ENCODE peak calls at places on chromosomes 1 and 21, in nine cellular contexts. U is HCT116, F is endothelial cell of umbilical vein, O is WTC11, H is SK-N-SH, X is NB4, Z is A549, E is K562, C is HepG2. A is an unnamed sample.

GRCh38 chr1:157181258-157181657 is 43.1 kb upstream of the ETV3 start:
- DNase-seq in Z (no peak), F (no peak), C (no peak), X (peak), O (no peak), U (no peak), E (no peak), H (no peak), A (no peak)

GRCh38 chr1:25037174-25038074 is 107.3 kb upstream of the RUNX3 start:
- DNase-seq in E (peak), X (peak), C (peak), F (peak), H (peak), U (peak), O (peak), Z (peak), A (no peak)

GRCh38 chr1:179029293-179029692 is 3.6 kb downstream of the FAM20B start:
- DNase-seq in C (peak), H (no peak), E (peak), X (no peak), Z (no peak), U (no peak), O (no peak), F (no peak), A (no peak)

GRCh38 chr1:180353930-180354329 is 123.9 kb downstream of the LHX4 start:
- DNase-seq in H (peak), F (no peak), O (no peak), C (no peak), U (no peak), Z (no peak), E (no peak), X (no peak), A (peak)

GRCh38 chr1:23168079-23168461 is 586 bp downstream of the LUZP1 start:
- DNase-seq in X (peak), C (no peak), U (no peak), H (peak), E (peak), Z (no peak), F (no peak), O (no peak), A (no peak)

GRCh38 chr1:19655718-19656080 is 9.0 kb upstream of the HTR6 start:
- DNase-seq in E (no peak), H (no peak), X (no peak), Z (no peak), O (no peak), U (no peak), C (no peak), F (no peak), A (no peak)

GRCh38 chr21:42174173-42174572 is 44.8 kb upstream of the ABCG1 start:
- DNase-seq in Z (peak), F (no peak), X (no peak), O (no peak), E (peak), C (no peak), U (no peak), H (no peak), A (no peak)

GRCh38 chr1:238469146-238469601 is 578.5 kb upstream of the ZP4 start:
- DNase-seq in C (no peak), X (no peak), F (no peak), E (no peak), U (no peak), Z (no peak), O (no peak), H (no peak), A (no peak)

GRCh38 chr1:241871031-241871430 is 23.0 kb downstream of the EXO1 start:
- DNase-seq in O (no peak), U (no peak), C (no peak), E (no peak), Z (no peak), F (no peak), H (no peak), X (no peak), A (no peak)

GRCh38 chr1:65471901-65472332 is 51.4 kb downstream of the LEPR start:
- DNase-seq in H (no peak), X (no peak), Z (no peak), O (no peak), E (no peak), C (no peak), U (no peak), F (no peak), A (no peak)

GRCh38 chr1:217133958-217134856 is 411.0 kb upstream of the ESRRG start:
- DNase-seq in E (no peak), O (peak), F (no peak), C (no peak), U (no peak), H (peak), X (no peak), Z (peak), A (no peak)

GRCh38 chr1:48671578-48671977 is 105.1 kb downstream of the BEND5 start:
- DNase-seq in O (no peak), Z (no peak), F (no peak), U (no peak), X (peak), E (no peak), C (no peak), H (no peak), A (no peak)

GRCh38 chr1:48673725-48674124 is 103.0 kb downstream of the BEND5 start:
- DNase-seq in Z (peak), O (peak), C (peak), X (peak), H (no peak), E (peak), F (no peak), U (peak), A (no peak)

GRCh38 chr1:48668339-48668738 is 108.4 kb downstream of the BEND5 start:
- DNase-seq in Z (no peak), O (no peak), F (no peak), H (no peak), X (no peak), C (no peak), U (no peak), E (no peak), A (no peak)

GRCh38 chr1:48667782-48668181 is 108.9 kb downstream of the BEND5 start:
- DNase-seq in Z (no peak), X (no peak), O (no peak), E (no peak), U (no peak), F (no peak), C (no peak), H (no peak), A (no peak)

DNA sequence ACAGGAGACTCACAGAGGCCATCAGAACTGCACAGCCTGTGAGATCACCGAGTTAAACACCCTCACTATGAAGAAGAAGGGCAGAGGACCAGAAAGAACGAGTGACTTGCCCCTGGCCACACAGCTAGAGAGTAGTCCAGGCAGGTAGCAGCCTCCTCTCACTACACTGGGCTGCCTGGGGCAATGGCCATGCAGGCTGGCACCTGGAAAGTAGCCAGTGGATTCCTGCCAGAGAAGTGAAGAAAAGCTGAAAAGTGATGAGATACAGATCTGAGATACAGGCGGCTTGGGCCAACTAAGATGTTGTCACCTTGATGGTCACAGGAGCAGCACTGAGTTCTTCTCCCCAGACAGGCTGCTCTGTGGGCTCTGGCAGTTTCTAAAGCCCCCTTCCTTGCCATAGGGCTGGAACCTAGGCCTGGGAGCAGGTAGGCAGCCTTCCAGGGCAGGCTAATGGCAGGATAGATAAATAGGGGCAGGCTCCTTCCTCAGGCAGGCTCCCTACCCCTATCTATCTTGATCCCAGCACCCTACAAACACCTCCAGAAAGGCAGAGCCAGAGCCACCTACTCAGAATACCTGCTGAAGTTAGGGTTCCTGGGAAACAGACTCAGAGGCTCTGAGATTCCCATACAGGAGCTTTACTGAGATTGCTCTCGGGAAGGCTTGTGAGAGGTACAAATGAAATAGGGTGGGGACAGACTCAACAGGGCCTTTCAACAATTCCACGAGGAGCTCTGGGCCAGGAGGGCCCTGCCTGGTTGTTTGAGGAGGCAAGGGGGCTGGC is 106.3 kb downstream of the BEND5 start:
- DNase-seq in U (no peak), C (no peak), E (no peak), O (no peak), F (no peak), H (no peak), X (no peak), Z (no peak), A (no peak)
- TF ChIP-seq MAX in U (no peak), C (no peak), E (no peak), O (no peak), F (no peak), H (no peak), X (no peak), Z (no peak), A (no peak)

GRCh38 chr1:160168609-160169369 is 17.4 kb downstream of the ATP1A4 start:
- DNase-seq in E (peak), Z (no peak), C (no peak), O (peak), F (no peak), H (no peak), X (peak), U (no peak), A (no peak)

GRCh38 chr1:160167580-160167979 is 16.2 kb downstream of the ATP1A4 start:
- DNase-seq in C (no peak), E (no peak), F (no peak), O (no peak), U (no peak), H (no peak), Z (no peak), X (peak), A (no peak)

GRCh38 chr1:160171352-160171751 is 19.0 kb upstream of the CASQ1 start:
- DNase-seq in O (no peak), E (no peak), F (no peak), U (no peak), X (no peak), H (no peak), Z (no peak), C (no peak), A (no peak)

GRCh38 chr1:160168016-160168415 is 16.6 kb downstream of the ATP1A4 start:
- DNase-seq in H (no peak), O (no peak), U (no peak), X (peak), E (no peak), C (no peak), F (no peak), Z (no peak), A (no peak)

DNA sequence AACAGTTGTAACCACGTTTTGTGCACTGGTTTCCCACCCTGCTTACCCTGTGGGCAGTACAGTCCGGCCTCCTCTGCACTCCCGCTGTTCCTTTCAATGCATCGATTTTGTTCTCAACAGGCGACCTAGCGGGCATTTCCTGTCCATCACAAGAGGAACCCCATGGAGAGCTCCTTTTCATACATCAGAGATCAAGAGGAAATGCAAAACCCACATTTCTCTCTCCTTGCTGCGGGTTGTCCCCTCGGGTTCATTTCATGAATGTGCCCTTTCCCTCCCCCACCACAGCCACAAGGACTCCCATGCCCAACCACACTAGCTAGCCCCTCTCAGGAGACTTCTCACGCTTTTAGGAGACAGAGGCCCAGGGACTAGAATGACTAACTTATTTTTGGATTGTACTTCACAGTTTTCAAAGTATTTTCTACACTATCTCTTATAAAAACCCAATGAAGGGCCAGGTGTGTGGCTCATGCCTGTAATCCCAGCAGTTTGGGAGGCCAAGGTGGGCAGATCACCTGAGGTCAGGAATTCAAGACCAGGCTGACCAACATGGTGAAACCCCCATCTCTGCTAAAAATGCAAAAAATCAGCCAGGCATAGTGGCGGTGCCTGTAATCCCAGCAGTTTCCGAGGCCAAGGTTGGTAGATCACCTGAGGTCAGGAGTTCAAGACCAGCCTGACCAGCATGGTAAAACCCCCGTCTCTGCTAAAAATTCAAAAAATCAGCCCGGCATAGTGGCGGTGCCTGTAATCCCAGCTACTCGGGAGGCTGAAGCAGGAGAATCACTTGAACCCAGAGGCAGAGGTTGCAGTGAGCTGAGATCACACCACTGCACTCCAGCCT is 18.4 kb downstream of the ATP1A4 start:
- DNase-seq in H (no peak), X (peak), F (no peak), E (no peak), Z (no peak), U (no peak), O (peak), C (no peak), A (peak)
- TF ChIP-seq MAX in H (no peak), X (peak), F (no peak), E (no peak), Z (no peak), U (no peak), O (no peak), C (no peak), A (peak)

GRCh38 chr1:8419172-8419571 is 101.3 kb downstream of the SLC45A1 start:
- DNase-seq in Z (no peak), O (no peak), C (no peak), U (no peak), H (no peak), F (no peak), X (no peak), E (no peak), A (no peak)
- TF ChIP-seq MAX in Z (no peak), O (no peak), C (no peak), U (no peak), H (no peak), F (no peak), X (no peak), E (no peak), A (no peak)

DNA sequence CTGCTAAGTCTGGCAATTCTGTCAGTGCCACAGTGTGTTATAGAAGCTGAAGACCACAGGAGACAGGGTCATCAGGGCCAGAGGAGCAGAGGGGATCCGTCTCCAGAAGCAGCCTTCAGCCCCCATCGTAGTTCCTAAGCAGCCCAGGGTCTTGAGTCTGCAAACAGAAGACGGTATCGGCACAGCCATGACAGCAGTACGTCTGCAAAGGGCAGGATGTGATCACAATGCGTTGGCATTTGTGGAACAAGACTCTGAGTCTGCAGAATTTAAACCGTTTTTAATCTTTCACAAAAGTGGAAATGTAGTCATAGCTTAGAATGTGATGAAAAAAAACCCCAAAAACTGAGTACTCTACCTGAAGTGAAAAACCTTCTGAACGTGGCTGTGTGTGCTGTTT is 44.0 kb upstream of the SCCPDH start:
- DNase-seq in H (no peak), F (peak), O (no peak), E (no peak), C (no peak), U (no peak), X (no peak), Z (no peak), A (no peak)
- TF ChIP-seq MAX in H (no peak), F (no peak), O (no peak), E (no peak), C (no peak), U (no peak), X (no peak), Z (no peak), A (no peak)

GRCh38 chr1:94801919-94802546 is 18.1 kb upstream of the SLC44A3 start:
- DNase-seq in O (peak), C (peak), F (peak), E (peak), X (peak), U (peak), Z (peak), H (peak), A (no peak)
- TF ChIP-seq MAX in O (no peak), C (no peak), F (no peak), E (no peak), X (no peak), U (no peak), Z (no peak), H (no peak), A (no peak)

GRCh38 chr1:228744356-228744755 is 9.1 kb downstream of the RHOU start:
- DNase-seq in X (no peak), C (no peak), U (no peak), F (no peak), E (no peak), O (no peak), Z (no peak), H (no peak), A (no peak)

GRCh38 chr1:228744918-228745317 is 9.6 kb downstream of the RHOU start:
- DNase-seq in X (no peak), O (no peak), F (no peak), E (no peak), Z (no peak), C (no peak), U (no peak), H (no peak), A (no peak)

GRCh38 chr1:228743405-228743804 is 8.1 kb downstream of the RHOU start:
- DNase-seq in O (no peak), X (no peak), C (no peak), U (no peak), Z (no peak), E (no peak), H (no peak), F (no peak), A (no peak)

GRCh38 chr1:228747536-228747935 is 12.3 kb downstream of the RHOU start:
- DNase-seq in X (no peak), H (no peak), C (no peak), U (no peak), O (no peak), E (no peak), Z (no peak), F (no peak), A (no peak)

GRCh38 chr1:228745497-228745896 is 10.2 kb downstream of the RHOU start:
- DNase-seq in E (no peak), H (no peak), U (no peak), C (no peak), Z (no peak), O (no peak), F (no peak), X (no peak), A (no peak)
- TF ChIP-seq MAX in E (no peak), H (no peak), U (no peak), C (no peak), Z (no peak), O (no peak), F (no peak), X (no peak), A (no peak)

DNA sequence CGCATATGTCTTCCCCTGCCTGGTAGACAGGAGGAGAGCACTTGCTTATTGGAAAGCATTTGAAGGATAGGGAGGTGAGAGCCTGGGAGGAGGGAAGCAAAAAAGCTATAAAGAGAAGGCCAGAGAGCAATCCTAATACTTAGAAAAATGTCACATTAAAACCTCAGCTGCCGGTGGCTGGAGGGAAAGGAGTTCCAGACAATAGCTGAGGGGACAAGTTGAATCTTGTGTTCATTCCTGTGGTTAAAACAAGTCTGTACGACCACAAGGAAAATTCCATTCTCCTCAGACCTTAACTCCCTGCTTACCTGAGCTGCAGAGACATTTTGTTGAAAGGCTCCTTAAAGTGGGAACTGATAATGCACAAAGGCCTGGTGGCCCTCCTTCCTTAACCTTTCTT is 218.8 kb upstream of the CAMK1G start:
- DNase-seq in H (no peak), O (no peak), E (no peak), C (no peak), Z (no peak), X (no peak), F (no peak), U (no peak), A (no peak)
- TF ChIP-seq MAX in H (no peak), O (no peak), E (no peak), C (no peak), Z (no peak), X (no peak), F (no peak), U (no peak), A (no peak)

DNA sequence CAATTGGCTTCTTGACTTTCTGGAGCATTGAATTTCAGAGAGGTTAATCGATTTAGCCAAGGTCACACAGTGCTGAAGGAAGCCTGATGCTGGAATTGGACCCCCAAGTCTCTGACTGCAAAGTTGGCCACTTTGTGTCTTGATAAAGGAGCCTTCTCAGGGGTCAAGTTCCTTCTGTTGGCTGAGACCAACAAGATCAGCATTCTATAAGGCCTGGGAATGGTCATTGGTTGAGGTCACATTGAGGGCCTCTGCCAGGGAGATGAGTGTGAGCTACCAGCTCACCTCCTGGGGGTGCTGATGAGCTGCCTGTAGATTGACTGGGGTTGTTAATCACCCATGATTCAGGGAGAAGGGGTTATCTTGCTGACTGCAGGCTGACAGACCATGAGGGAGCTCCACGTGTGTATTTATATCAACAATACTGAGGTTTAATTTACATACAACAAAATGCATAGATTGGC is 54.5 kb downstream of the RPS6KA1 start:
- DNase-seq in C (no peak), F (no peak), X (peak), Z (peak), U (peak), E (peak), O (peak), H (peak), A (peak)
- TF ChIP-seq MAX in C (no peak), F (no peak), X (no peak), Z (no peak), U (no peak), E (peak), O (no peak), H (no peak), A (no peak)

GRCh38 chr21:16840549-16840948 is 672.3 kb upstream of the CXADR start:
- DNase-seq in C (no peak), U (no peak), H (no peak), F (no peak), X (no peak), O (no peak), E (no peak), Z (no peak), A (no peak)
- TF ChIP-seq MAX in C (no peak), U (no peak), H (no peak), F (no peak), X (no peak), O (no peak), E (no peak), Z (no peak), A (no peak)

GRCh38 chr1:190001187-190001586 is 476.5 kb downstream of the BRINP3 start:
- DNase-seq in C (no peak), F (no peak), X (no peak), E (peak), O (no peak), U (no peak), Z (peak), H (no peak), A (no peak)
- TF ChIP-seq MAX in C (no peak), F (no peak), X (no peak), E (no peak), O (no peak), U (no peak), Z (no peak), H (no peak), A (no peak)